ENCODE peak calls at places on chromosomes 12 and 14, in four cellular contexts. C is psoas muscle; S is naive thymus-derived CD4-positive, alpha-beta T cell; W is PC-9. J is an unnamed sample.

GRCh38 chr14:50871914-50872732 is at the start of gene ABHD12B:
- DNase-seq in C (peak; percentile 21), S (no peak), W (no peak), J (no peak)

GRCh38 chr12:91387461-91388134 is 205.0 kb upstream of the DCN start:
- DNase-seq in C (no peak), S (no peak), W (no peak), J (no peak)

GRCh38 chr12:15830538-15830937 is 41.4 kb upstream of the EPS8 start:
- DNase-seq in C (no peak), S (no peak), W (no peak), J (no peak)

GRCh38 chr14:68687746-68688145 is 105.1 kb downstream of the ZFP36L1 start:
- DNase-seq in C (no peak), S (no peak), W (peak; percentile 100), J (no peak)

GRCh38 chr12:100359822-100360221 is 2.9 kb downstream of the SLC17A8 start:
- DNase-seq in C (no peak), S (no peak), W (no peak), J (no peak)

GRCh38 chr14:34554540-34555250 is 15.2 kb upstream of the EAPP start:
- DNase-seq in C (no peak), S (no peak), W (no peak), J (no peak)

GRCh38 chr12:110546339-110546738 is 36.8 kb downstream of the PPTC7 start:
- DNase-seq in C (no peak), S (no peak), W (peak; percentile 85), J (no peak)

GRCh38 chr12:9163392-9163791 is 44.8 kb downstream of the PZP start:
- DNase-seq in C (no peak), S (no peak), W (no peak), J (no peak)

GRCh38 chr12:6667559-6668210 is 4.8 kb upstream of the ING4 start:
- DNase-seq in C (no peak), S (no peak), W (no peak), J (no peak)

GRCh38 chr12:12505544-12506501 is 56.8 kb downstream of the DUSP16 start:
- DNase-seq in C (no peak), S (no peak), W (no peak), J (no peak)

GRCh38 chr14:38824691-38825090 is 278.3 kb downstream of the SEC23A start:
- DNase-seq in C (no peak), S (no peak), W (no peak), J (no peak)

DNA sequence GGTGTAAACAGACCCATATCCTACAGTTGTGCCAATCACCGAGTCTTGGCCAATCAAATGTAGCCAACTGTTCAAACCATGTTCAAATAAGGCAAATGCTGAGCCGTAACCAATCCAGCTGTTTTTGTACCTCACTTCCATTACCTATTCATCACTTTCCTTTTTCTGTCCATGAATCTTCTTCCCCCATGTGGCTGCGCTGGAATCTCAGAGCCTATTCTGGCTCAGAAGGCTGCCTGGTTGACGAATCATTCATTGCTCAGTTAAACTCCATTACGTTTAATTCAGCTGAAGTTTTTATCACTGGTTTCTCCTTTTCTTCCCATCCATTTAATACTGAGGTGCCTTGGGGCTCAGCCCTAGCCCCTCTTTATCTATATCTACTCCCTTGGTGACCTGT is 71.1 kb downstream of the TBC1D30 start:
- DNase-seq in C (no peak), S (no peak), W (no peak), J (no peak)
- H3K27ac ChIP-seq in C (no peak overlapping the region), S (no peak overlapping the region), W (no peak overlapping the region), J (no peak overlapping the region)

GRCh38 chr14:99816217-99816616 is 23.0 kb downstream of the EML1 start:
- DNase-seq in C (no peak), S (no peak), W (no peak), J (no peak)
- H3K27me3 ChIP-seq in C (no peaks in the 10 kb centered on the region), S (no peaks in the 10 kb centered on the region), W (no peaks in the 10 kb centered on the region), J (no peaks in the 10 kb centered on the region)

DNA sequence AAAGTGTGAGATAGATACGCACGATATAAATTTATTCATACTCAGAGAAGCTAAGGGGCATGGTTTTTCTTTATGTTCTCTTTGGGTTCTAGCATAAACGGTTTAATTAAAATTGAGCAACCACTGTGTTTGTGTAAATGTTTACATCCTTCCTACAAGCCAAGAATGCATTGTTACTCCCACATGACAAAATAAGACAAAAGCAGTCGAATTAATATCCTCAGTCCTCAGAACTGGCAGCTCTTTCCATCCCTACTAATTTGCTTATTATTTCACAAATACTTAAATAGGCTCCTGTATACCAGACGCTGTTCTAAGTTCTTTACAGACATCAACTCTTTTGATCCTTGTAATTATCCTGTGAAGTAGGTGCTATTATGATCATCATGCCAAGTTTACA is 32.0 kb downstream of the SSPN start:
- DNase-seq in C (no peak), S (no peak), W (no peak), J (no peak)
- H3K4me3 ChIP-seq in C (peak overlapping the region; percentile 63), S (no peak overlapping the region), W (peak overlapping the region; percentile 52), J (no peak overlapping the region)

DNA sequence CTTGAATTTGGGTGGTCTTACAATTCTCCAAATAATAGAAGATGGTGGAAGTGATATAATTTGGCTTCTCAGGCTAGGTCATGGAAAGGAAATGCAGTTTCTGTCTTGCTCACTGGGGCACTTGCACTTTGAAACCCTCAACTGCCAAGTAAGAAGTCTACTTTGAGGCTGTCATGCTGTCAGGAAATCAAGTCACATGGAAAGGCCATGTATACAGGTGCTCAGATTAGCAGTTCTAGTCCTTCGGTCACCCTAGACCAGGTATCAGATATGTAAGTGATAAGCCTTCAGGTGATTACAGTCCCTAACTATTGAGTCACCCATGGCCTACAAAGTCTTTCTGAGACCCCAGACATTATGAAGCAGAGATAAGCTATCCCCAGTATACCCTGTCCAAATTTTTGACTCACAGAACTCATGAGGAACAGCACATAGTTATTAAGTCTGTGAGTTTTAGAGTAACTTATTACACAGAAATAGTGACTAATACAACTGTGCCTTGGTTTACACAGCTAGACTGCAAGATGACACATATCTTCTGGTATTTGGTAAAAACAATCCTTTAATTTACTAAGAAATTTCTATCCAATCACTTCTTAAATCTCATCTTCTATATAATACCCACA is 26.3 kb upstream of the BBS10 start:
- DNase-seq in C (no peak), S (no peak), W (no peak), J (no peak)
- H3K27ac ChIP-seq in C (no peak overlapping the region), S (no peak overlapping the region), W (no peak overlapping the region), J (no peak overlapping the region)

GRCh38 chr12:132619301-132620112 is 931 bp downstream of the P2RX2 start:
- DNase-seq in C (no peak), S (no peak), W (no peak), J (no peak)
- H3K27me3 ChIP-seq in C (peaks cover 54% of the 10 kb centered on the region), S (peaks cover 4% of the 10 kb centered on the region), W (peaks cover 19% of the 10 kb centered on the region), J (peaks cover 33% of the 10 kb centered on the region)

GRCh38 chr14:36507847-36508417 is 12.1 kb downstream of the NKX2-1 start:
- DNase-seq in C (no peak), S (no peak), W (no peak), J (no peak)
- H3K4me3 ChIP-seq in C (no peak overlapping the region), S (no peak overlapping the region), W (no peak overlapping the region), J (no peak overlapping the region)

GRCh38 chr12:78121969-78122610 is 291.4 kb downstream of the NAV3 start:
- DNase-seq in C (no peak), S (no peak), W (no peak), J (no peak)
- H3K27ac ChIP-seq in C (no peak overlapping the region), S (no peak overlapping the region), W (no peak overlapping the region), J (no peak overlapping the region)

DNA sequence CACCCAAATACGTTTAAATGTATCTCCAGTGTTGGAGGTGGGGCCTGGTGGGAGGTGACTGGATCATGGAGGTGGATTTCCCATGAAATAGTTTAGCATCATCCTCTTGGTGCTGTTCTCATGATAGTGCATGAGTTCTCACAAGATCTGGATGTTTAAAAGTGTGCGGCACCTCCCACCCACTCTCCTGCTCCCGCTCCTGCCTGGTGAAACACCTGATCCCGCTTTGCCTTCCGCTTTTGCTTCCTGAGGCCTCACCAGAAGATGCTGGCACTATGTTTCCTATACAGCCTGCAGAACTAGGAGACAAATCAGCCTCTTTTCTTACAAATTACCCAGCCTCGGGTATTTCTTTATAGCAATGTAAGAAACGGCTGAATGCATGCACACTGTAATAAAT is 20.1 kb downstream of the EIF5 start:
- DNase-seq in C (no peak), S (no peak), W (no peak), J (no peak)
- H3K27me3 ChIP-seq in C (no peaks in the 10 kb centered on the region), S (no peaks in the 10 kb centered on the region), W (no peaks in the 10 kb centered on the region), J (no peaks in the 10 kb centered on the region)

GRCh38 chr12:48980953-48981756 is 3.0 kb downstream of the WNT1 start:
- DNase-seq in C (no peak), S (peak; percentile 63), W (no peak), J (no peak)
- H3K4me3 ChIP-seq in C (peak overlapping the region; percentile 54), S (peak overlapping the region; percentile 82), W (no peak overlapping the region), J (peak overlapping the region; percentile 39)

GRCh38 chr14:99249389-99249788 is 22.6 kb downstream of the BCL11B start:
- DNase-seq in C (no peak), S (no peak), W (no peak), J (no peak)
- H3K27ac ChIP-seq in C (no peak overlapping the region), S (peak overlapping the region; percentile 98), W (no peak overlapping the region), J (no peak overlapping the region)